ENCODE peak calls at places on chromosomes 1 and 21, in five cellular contexts. N is lower leg skin; L is upper lobe of right lung; W is amniotic stem cell; O is stimulated activated CD8-positive, alpha-beta memory T cell treated with anti-CD3 and anti-CD28 coated beads, Interleukin-2, amount 100 ng/mL, for 48 hours. H is an unnamed sample.

GRCh38 chr1:18401921-18402320 is 78.8 kb upstream of the KLHDC7A start:
- DNase-seq in L (no peak), O (no peak), W (no peak), N (no peak), H (no peak)

GRCh38 chr21:41630249-41630648 is 122.3 kb upstream of the TMPRSS2 start:
- DNase-seq in W (no peak), N (peak), L (no peak), O (no peak), H (no peak)

GRCh38 chr1:29145739-29146437 is 22.2 kb upstream of the TMEM200B start:
- DNase-seq in N (no peak), L (no peak), W (peak), O (no peak), H (no peak)

GRCh38 chr1:60847855-60848582 is 234.3 kb upstream of the NFIA start:
- DNase-seq in L (no peak), W (no peak), N (no peak), O (no peak), H (no peak)

GRCh38 chr21:41706678-41707077 is 60.2 kb downstream of the RIPK4 start:
- DNase-seq in N (no peak), W (no peak), O (peak), L (no peak), H (no peak)

GRCh38 chr1:107141491-107142369 is 891 bp downstream of the NTNG1 start:
- DNase-seq in W (peak), L (peak), O (no peak), N (no peak), H (no peak)

GRCh38 chr21:45135868-45136267 is 61.5 kb downstream of the ADARB1 start:
- DNase-seq in L (no peak), W (no peak), O (no peak), N (no peak), H (peak)

GRCh38 chr1:171805395-171806115 is 24.1 kb downstream of the METTL13 start:
- DNase-seq in W (no peak), L (no peak), N (no peak), O (no peak), H (no peak)

GRCh38 chr1:1048765-1049164 is 25.3 kb downstream of the RNF223 start:
- DNase-seq in L (no peak), N (no peak), W (no peak), O (no peak), H (no peak)

GRCh38 chr1:39178541-39179431 is 25.7 kb upstream of the MACF1 start:
- DNase-seq in L (no peak), N (no peak), W (no peak), O (no peak), H (no peak)

GRCh38 chr1:167666416-167666815 is 36.4 kb downstream of the RCSD1 start:
- DNase-seq in N (no peak), L (no peak), W (peak), O (no peak), H (no peak)

GRCh38 chr1:226643701-226644540 is 95.2 kb downstream of the ITPKB start:
- DNase-seq in N (no peak), O (no peak), L (no peak), W (no peak), H (no peak)

GRCh38 chr1:31038360-31038759 is 27.2 kb downstream of the PUM1 start:
- DNase-seq in O (no peak), L (no peak), N (no peak), W (peak), H (no peak)

GRCh38 chr21:41403966-41404365 is 22.1 kb upstream of the MX1 start:
- DNase-seq in W (no peak), O (no peak), L (no peak), N (no peak), H (peak)

GRCh38 chr1:20626524-20626923 is 6.7 kb upstream of the PINK1 start:
- DNase-seq in L (no peak), N (no peak), O (no peak), W (no peak), H (no peak)